ENCODE peak calls at places on chromosomes 12 and 14, in ten cellular contexts. L, T, I, U, S, D, H, R, O and C are unnamed samples.

GRCh38 chr14:80586116-80586515 is 355.4 kb downstream of the CEP128 start:
- DNase-seq in L (no peak), T (no peak), I (no peak), U (no peak), S (no peak), D (no peak), H (no peak), R (no peak), O (no peak), C (no peak)

GRCh38 chr14:100160534-100160916 is 1.1 kb upstream of the DEGS2 start:
- DNase-seq in L (no peak), T (no peak), I (no peak), U (no peak), S (no peak), D (no peak), H (no peak), R (no peak), O (no peak), C (no peak)

GRCh38 chr12:123830675-123831074 is 68.6 kb downstream of the DNAH10 start:
- DNase-seq in L (no peak), T (no peak), I (no peak), U (no peak), S (no peak), D (no peak), H (no peak), R (no peak), O (no peak), C (no peak)

GRCh38 chr14:105180598-105181528 is at the start of gene NUDT14:
- DNase-seq in L (peak), T (peak), I (peak), U (peak), S (peak), D (peak), H (no peak), R (peak), O (peak), C (peak)

GRCh38 chr14:50222061-50222613 is 9.2 kb downstream of the SOS2 start:
- DNase-seq in L (no peak), T (no peak), I (no peak), U (no peak), S (no peak), D (no peak), H (no peak), R (no peak), O (no peak), C (no peak)

GRCh38 chr14:41606249-41607118 is at the start of gene LRFN5:
- DNase-seq in L (no peak), T (no peak), I (no peak), U (peak), S (peak), D (no peak), H (no peak), R (no peak), O (no peak), C (no peak)

GRCh38 chr12:115871714-115872113 is 405.8 kb downstream of the MED13L start:
- DNase-seq in L (peak), T (peak), I (no peak), U (peak), S (peak), D (no peak), H (peak), R (no peak), O (peak), C (no peak)

GRCh38 chr14:92456215-92457017 is 57.2 kb upstream of the RIN3 start:
- DNase-seq in L (peak), T (peak), I (no peak), U (peak), S (peak), D (peak), H (peak), R (peak), O (no peak), C (no peak)

GRCh38 chr12:106194351-106194750 is 53.5 kb downstream of the CKAP4 start:
- DNase-seq in L (no peak), T (no peak), I (no peak), U (no peak), S (no peak), D (no peak), H (no peak), R (no peak), O (no peak), C (no peak)

GRCh38 chr12:103858953-103859601 is 18.0 kb upstream of the NT5DC3 start:
- DNase-seq in L (peak), T (peak), I (no peak), U (peak), S (no peak), D (peak), H (peak), R (peak), O (no peak), C (no peak)

GRCh38 chr14:52069617-52070431 is 965 bp upstream of the NID2 start:
- DNase-seq in L (no peak), T (no peak), I (peak), U (peak), S (no peak), D (no peak), H (no peak), R (no peak), O (no peak), C (no peak)